ENCODE peak calls at places on chromosomes 3 and 15, in ten cellular contexts. M is heart left ventricle, W is adrenal gland, J is endothelial cell of umbilical vein, A is esophagus muscularis mucosa, I is NB4, P is GM12891, V is A549, Z is ovary, D is esophagus squamous epithelium. L is an unnamed sample.

GRCh38 chr15:39594056-39594763 is 13.3 kb downstream of the THBS1 start:
- DNase-seq in I (no peak), V (no peak), M (no peak), A (no peak), P (no peak), W (no peak), D (no peak), J (peak; percentile 64), Z (no peak), L (no peak)

GRCh38 chr3:143910756-143911155 is 60.9 kb upstream of the DIPK2A start:
- DNase-seq in A (no peak), J (no peak), D (no peak), Z (no peak), I (no peak), W (no peak), P (no peak), M (no peak), V (no peak), L (no peak)

GRCh38 chr15:32844118-32844711 is 126.4 kb downstream of the GREM1 start:
- DNase-seq in M (no peak), D (no peak), J (peak; percentile 51), Z (no peak), A (no peak), W (no peak), V (peak; percentile 40), P (no peak), I (peak; percentile 30), L (peak; percentile 24)

GRCh38 chr3:117628896-117629295 is 919.3 kb downstream of the TUSC7 start:
- DNase-seq in M (no peak), V (no peak), Z (no peak), W (no peak), P (no peak), I (no peak), A (no peak), D (no peak), J (peak; percentile 95), L (no peak)

GRCh38 chr15:92907880-92908279 is 7.8 kb downstream of the CHD2 start:
- DNase-seq in J (peak; percentile 86), M (peak; percentile 58), A (no peak), V (no peak), W (peak; percentile 71), I (peak; percentile 46), D (no peak), P (no peak), Z (peak; percentile 78), L (peak; percentile 51)

GRCh38 chr3:153042088-153042487 is 119.9 kb upstream of the RAP2B start:
- DNase-seq in W (no peak), A (no peak), D (no peak), I (no peak), V (no peak), J (no peak), Z (no peak), P (no peak), M (no peak), L (no peak)

GRCh38 chr3:147813256-147813655 is 404.1 kb downstream of the ZIC1 start:
- DNase-seq in I (no peak), W (no peak), J (peak; percentile 12), A (no peak), Z (no peak), P (no peak), V (no peak), M (no peak), D (no peak), L (no peak)

GRCh38 chr3:42762046-42762724 is 10.9 kb downstream of the CCDC13 start:
- DNase-seq in Z (no peak), I (peak; percentile 90), P (no peak), A (peak; percentile 66), M (no peak), W (no peak), J (no peak), D (no peak), V (no peak), L (no peak)

GRCh38 chr15:66195621-66196230 is 57.8 kb downstream of the MEGF11 start:
- DNase-seq in M (no peak), A (no peak), W (no peak), D (no peak), I (no peak), V (no peak), J (no peak), P (no peak), Z (no peak), L (no peak)

GRCh38 chr3:94158461-94158860 is 95.6 kb downstream of the NSUN3 start:
- DNase-seq in D (no peak), P (no peak), A (no peak), J (no peak), I (no peak), Z (no peak), V (no peak), W (no peak), M (no peak), L (no peak)

GRCh38 chr15:97904196-97904572 is 56.3 kb upstream of the ARRDC4 start:
- DNase-seq in V (peak; percentile 61), P (peak; percentile 26), A (no peak), I (peak; percentile 70), W (peak; percentile 70), Z (peak; percentile 64), D (no peak), J (peak; percentile 39), M (peak; percentile 75), L (peak; percentile 46)

GRCh38 chr3:122921791-122922651 is 105.5 kb downstream of the SEMA5B start:
- DNase-seq in M (no peak), Z (no peak), A (no peak), J (no peak), P (peak; percentile 66), I (peak; percentile 28), V (peak; percentile 18), W (no peak), D (no peak), L (peak; percentile 32)

GRCh38 chr3:50088725-50089602 is at the start of gene RBM5:
- DNase-seq in Z (peak; percentile 92), V (peak; percentile 92), D (peak; percentile 76), W (peak; percentile 94), A (peak; percentile 98), P (peak; percentile 96), I (peak; percentile 94), J (peak; percentile 92), M (peak; percentile 96), L (peak; percentile 94)
- TF ChIP-seq POLR2A in Z (peak; percentile 76), V (peak; percentile 70), D (no peak), W (no peak), A (peak; percentile 62), P (peak; percentile 76), I (peak; percentile 73), J (peak; percentile 89), M (no peak), L (peak; percentile 87)

DNA sequence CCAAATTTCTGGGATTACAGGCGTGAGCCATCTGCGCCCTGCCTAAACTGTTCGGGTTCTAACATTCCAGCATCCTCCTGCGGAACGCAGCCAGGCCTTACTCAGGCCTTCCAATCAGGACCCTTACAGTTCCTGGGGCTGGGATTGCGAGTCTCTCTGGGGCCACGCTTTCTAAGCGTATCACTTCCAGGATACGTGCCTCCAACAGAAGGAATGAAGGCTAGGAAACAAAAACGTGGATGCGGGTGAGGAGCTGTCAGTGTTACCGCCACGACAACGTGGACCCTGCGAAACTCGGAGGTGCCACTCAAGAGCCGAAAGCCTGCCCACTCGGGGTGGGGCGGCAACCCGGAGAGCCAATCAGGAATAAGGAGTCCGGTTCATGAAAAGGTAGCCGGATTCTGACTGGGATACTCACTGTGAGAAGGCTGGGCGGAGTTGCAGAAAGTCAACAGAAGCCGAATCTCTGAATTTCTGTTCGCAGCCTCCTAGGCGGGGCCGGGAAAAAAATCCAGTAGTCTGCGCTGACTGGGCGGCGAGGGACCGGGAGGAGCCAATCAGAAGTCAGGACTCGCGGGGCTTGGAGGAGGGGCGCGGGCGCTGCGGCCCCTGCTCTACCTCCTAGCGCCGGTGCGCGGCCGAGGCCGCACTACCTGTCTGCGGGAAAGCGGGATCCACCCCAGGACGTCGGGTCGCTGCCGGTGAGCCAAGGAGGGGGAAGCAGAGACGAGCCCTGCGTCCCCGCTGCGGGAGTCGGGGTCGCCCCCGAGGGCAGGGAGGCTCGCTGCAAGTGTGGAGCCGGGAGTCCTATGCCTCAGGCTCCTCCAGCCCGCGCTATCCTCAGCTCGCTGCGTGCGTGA is at the start of gene HYKK:
- DNase-seq in V (peak; percentile 99), Z (peak; percentile 93), I (peak; percentile 90), W (peak; percentile 96), J (peak; percentile 98), A (peak; percentile 98), P (peak; percentile 75), D (peak; percentile 23), M (peak; percentile 93), L (peak; percentile 69)
- TF ChIP-seq POLR2A in V (peak; percentile 87), Z (no peak), I (no peak), W (no peak), J (no peak), A (no peak), P (no peak), D (no peak), M (no peak), L (no peak)

GRCh38 chr15:78651930-78652655 is 11.1 kb upstream of the CHRNB4 start:
- DNase-seq in V (no peak), J (no peak), I (no peak), A (no peak), P (no peak), Z (no peak), D (no peak), W (peak; percentile 35), M (no peak), L (no peak)
- TF ChIP-seq POLR2A in V (no peak), J (no peak), I (no peak), A (no peak), P (no peak), Z (no peak), D (no peak), W (no peak), M (no peak), L (no peak)

GRCh38 chr3:58433400-58434169 is at the start of gene PDHB:
- DNase-seq in V (peak; percentile 83), W (peak; percentile 95), M (peak; percentile 95), P (peak; percentile 92), D (peak; percentile 48), A (peak; percentile 97), I (peak; percentile 93), Z (peak; percentile 90), J (peak; percentile 94), L (peak; percentile 92)
- TF ChIP-seq POLR2A in V (peak; percentile 66), W (peak; percentile 72), M (no peak), P (peak; percentile 87), D (no peak), A (peak; percentile 66), I (peak; percentile 82), Z (peak; percentile 79), J (peak; percentile 91), L (peak; percentile 87)

GRCh38 chr15:38534691-38535090 is 29.9 kb downstream of the RASGRP1 start:
- DNase-seq in A (peak; percentile 74), J (no peak), Z (no peak), D (no peak), P (no peak), V (no peak), M (no peak), I (no peak), W (no peak), L (no peak)

GRCh38 chr15:38533416-38533915 is 31.1 kb downstream of the RASGRP1 start:
- DNase-seq in Z (no peak), I (no peak), V (no peak), D (no peak), W (no peak), M (no peak), P (no peak), J (no peak), A (peak; percentile 74), L (no peak)

GRCh38 chr15:38535451-38536200 is 29.0 kb downstream of the RASGRP1 start:
- DNase-seq in M (peak; percentile 64), W (no peak), V (no peak), Z (no peak), P (no peak), D (no peak), A (peak; percentile 62), I (no peak), J (no peak), L (no peak)

GRCh38 chr15:38532728-38533127 is 31.9 kb downstream of the RASGRP1 start:
- DNase-seq in P (no peak), V (no peak), M (no peak), J (no peak), A (no peak), Z (no peak), I (no peak), D (no peak), W (no peak), L (peak; percentile 21)

GRCh38 chr15:38533926-38534325 is 30.7 kb downstream of the RASGRP1 start:
- DNase-seq in J (no peak), V (no peak), I (no peak), D (no peak), M (no peak), P (no peak), W (no peak), A (peak; percentile 45), Z (no peak), L (no peak)
- TF ChIP-seq POLR2A in J (no peak), V (no peak), I (no peak), D (no peak), M (no peak), P (no peak), W (no peak), A (no peak), Z (no peak), L (no peak)

L was measured in erythroblast.